ENCODE peak calls at places on chromosomes 6 and 20, in eight cellular contexts. C, X, K, W, I, V, N and P are unnamed samples.

GRCh38 chr20:1876975-1877603 is 18.1 kb upstream of the SIRPA start:
- DNase-seq in C (no peak), X (no peak), K (no peak), W (no peak), I (peak), V (no peak), N (no peak), P (no peak)

GRCh38 chr6:667253-667927 is 10.5 kb upstream of the HUS1B start:
- DNase-seq in C (no peak), X (no peak), K (no peak), W (no peak), I (no peak), V (no peak), N (no peak), P (no peak)

GRCh38 chr6:44046516-44047178 is 80.6 kb downstream of the MRPL14 start:
- DNase-seq in C (no peak), X (no peak), K (no peak), W (no peak), I (no peak), V (no peak), N (peak), P (no peak)

GRCh38 chr6:158358450-158359077 is 46.3 kb downstream of the TULP4 start:
- DNase-seq in C (no peak), X (no peak), K (no peak), W (no peak), I (no peak), V (peak), N (no peak), P (peak)

GRCh38 chr20:24684954-24685691 is 215.7 kb downstream of the SYNDIG1 start:
- DNase-seq in C (no peak), X (no peak), K (no peak), W (no peak), I (no peak), V (no peak), N (no peak), P (no peak)

GRCh38 chr6:151154418-151154817 is 85.3 kb upstream of the AKAP12 start:
- DNase-seq in C (no peak), X (no peak), K (no peak), W (no peak), I (peak), V (peak), N (no peak), P (no peak)

GRCh38 chr6:1619666-1620503 is 10.2 kb downstream of the FOXC1 start:
- DNase-seq in C (no peak), X (no peak), K (no peak), W (no peak), I (peak), V (no peak), N (no peak), P (no peak)

GRCh38 chr6:157594292-157594691 is 213.3 kb downstream of the ZDHHC14 start:
- DNase-seq in C (peak), X (no peak), K (no peak), W (no peak), I (no peak), V (no peak), N (no peak), P (no peak)

GRCh38 chr6:32244270-32244669 is 20.4 kb upstream of the NOTCH4 start:
- DNase-seq in C (no peak), X (no peak), K (no peak), W (no peak), I (peak), V (peak), N (no peak), P (no peak)

GRCh38 chr20:46552460-46553420 is 2.3 kb upstream of the OCSTAMP start:
- DNase-seq in C (peak), X (no peak), K (no peak), W (no peak), I (no peak), V (no peak), N (no peak), P (no peak)

GRCh38 chr20:48733296-48733790 is 94.5 kb downstream of the PREX1 start:
- DNase-seq in C (no peak), X (no peak), K (no peak), W (no peak), I (no peak), V (no peak), N (no peak), P (no peak)

GRCh38 chr20:12984069-12984765 is 24.6 kb upstream of the SPTLC3 start:
- DNase-seq in C (no peak), X (no peak), K (no peak), W (no peak), I (no peak), V (no peak), N (no peak), P (no peak)

GRCh38 chr6:39927159-39927558 is 7.1 kb downstream of the MOCS1 start:
- DNase-seq in C (no peak), X (no peak), K (no peak), W (no peak), I (no peak), V (no peak), N (no peak), P (no peak)

GRCh38 chr20:58466729-58467571 is 48.2 kb downstream of the APCDD1L start:
- DNase-seq in C (no peak), X (no peak), K (no peak), W (no peak), I (no peak), V (no peak), N (no peak), P (no peak)

GRCh38 chr20:1940581-1940980 is 45.4 kb downstream of the SIRPA start:
- DNase-seq in C (no peak), X (no peak), K (no peak), W (no peak), I (no peak), V (no peak), N (no peak), P (no peak)

GRCh38 chr6:37021356-37022129 is 16.1 kb downstream of the FGD2 start:
- DNase-seq in C (peak), X (no peak), K (no peak), W (no peak), I (peak), V (peak), N (no peak), P (no peak)

GRCh38 chr6:78868124-78868523 is 773 bp downstream of the IRAK1BP1 start:
- DNase-seq in C (no peak), X (no peak), K (no peak), W (no peak), I (peak), V (no peak), N (no peak), P (no peak)

GRCh38 chr6:26520088-26520839 is 17.9 kb upstream of the HMGN4 start:
- DNase-seq in C (no peak), X (no peak), K (no peak), W (no peak), I (no peak), V (no peak), N (peak), P (no peak)

GRCh38 chr6:134589512-134589911 is 271.6 kb upstream of the SGK1 start:
- DNase-seq in C (no peak), X (no peak), K (peak), W (no peak), I (peak), V (no peak), N (no peak), P (no peak)

GRCh38 chr6:27888576-27888975 is 23.6 kb downstream of the OR2B2 start:
- DNase-seq in C (no peak), X (no peak), K (no peak), W (no peak), I (no peak), V (no peak), N (no peak), P (no peak)

GRCh38 chr20:61520761-61521460 is 268.9 kb downstream of the CDH4 start:
- DNase-seq in C (no peak), X (no peak), K (no peak), W (no peak), I (no peak), V (no peak), N (no peak), P (no peak)

GRCh38 chr6:63819831-63820230 is 184.2 kb downstream of the PHF3 start:
- DNase-seq in C (no peak), X (no peak), K (no peak), W (no peak), I (no peak), V (no peak), N (no peak), P (no peak)

GRCh38 chr6:61867635-61868034 is 418.4 kb downstream of the KHDRBS2 start:
- DNase-seq in C (no peak), X (no peak), K (no peak), W (no peak), I (no peak), V (no peak), N (no peak), P (no peak)

GRCh38 chr6:151121900-151122299 is 117.9 kb upstream of the AKAP12 start:
- DNase-seq in C (no peak), X (no peak), K (no peak), W (no peak), I (peak), V (no peak), N (no peak), P (no peak)

GRCh38 chr6:4776967-4777925 is 1.0 kb downstream of the CDYL start:
- DNase-seq in C (peak), X (no peak), K (no peak), W (no peak), I (peak), V (peak), N (no peak), P (peak)

GRCh38 chr6:157376241-157376640 is 4.7 kb upstream of the ZDHHC14 start:
- DNase-seq in C (no peak), X (no peak), K (no peak), W (no peak), I (no peak), V (no peak), N (no peak), P (no peak)

GRCh38 chr6:1059596-1059995 is 252.3 kb upstream of the FOXQ1 start:
- DNase-seq in C (no peak), X (no peak), K (no peak), W (no peak), I (no peak), V (no peak), N (no peak), P (no peak)